ENCODE peak calls at places on chromosomes 2 and 18, in six cellular contexts. Q, L, Y, G, J and V are unnamed samples. For H4K20me1, the result is how much of the 10 kb centered on the place peaks cover.

GRCh38 chr2:219689676-219690628 is 62.5 kb downstream of the SLC4A3 start:
- DNase-seq in Q (peak), L (peak), Y (peak), G (peak), J (no peak), V (no peak)

GRCh38 chr2:53103661-53104060 is 663.9 kb upstream of the CHAC2 start:
- DNase-seq in Q (peak), L (no peak), Y (no peak), G (no peak), J (no peak), V (no peak)

GRCh38 chr2:109209412-109209811 is 80.4 kb downstream of the SH3RF3 start:
- DNase-seq in Q (peak), L (no peak), Y (no peak), G (peak), J (no peak), V (no peak)

GRCh38 chr2:58479557-58480120 is 238.5 kb upstream of the FANCL start:
- DNase-seq in Q (no peak), L (no peak), Y (no peak), G (no peak), J (no peak), V (no peak)

GRCh38 chr2:185608799-185609198 is 129.8 kb upstream of the FSIP2 start:
- DNase-seq in Q (peak), L (peak), Y (peak), G (no peak), J (peak), V (no peak)

GRCh38 chr2:208183526-208183925 is 6.3 kb downstream of the C2orf80 start:
- DNase-seq in Q (no peak), L (no peak), Y (no peak), G (no peak), J (no peak), V (no peak)

GRCh38 chr18:46460754-46461153 is 196.3 kb downstream of the LOXHD1 start:
- DNase-seq in Q (no peak), L (no peak), Y (no peak), G (no peak), J (no peak), V (no peak)

GRCh38 chr18:56019908-56020307 is 431.9 kb upstream of the TCF4 start:
- DNase-seq in Q (no peak), L (no peak), Y (no peak), G (no peak), J (no peak), V (no peak)

GRCh38 chr2:238776003-238776640 is 71.8 kb upstream of the TWIST2 start:
- DNase-seq in Q (no peak), L (no peak), Y (no peak), G (no peak), J (no peak), V (no peak)

GRCh38 chr2:51624995-51625394 is 593.1 kb upstream of the NRXN1 start:
- DNase-seq in Q (peak), L (no peak), Y (no peak), G (peak), J (no peak), V (no peak)

GRCh38 chr2:98866033-98866432 is 70.0 kb downstream of the CRACDL start:
- DNase-seq in Q (no peak), L (no peak), Y (no peak), G (no peak), J (no peak), V (no peak)

GRCh38 chr2:31411771-31412170 is 2.8 kb downstream of the XDH start:
- DNase-seq in Q (no peak), L (no peak), Y (no peak), G (no peak), J (no peak), V (no peak)

GRCh38 chr2:126855606-126856005 is 43.1 kb upstream of the TEX51 start:
- DNase-seq in Q (no peak), L (no peak), Y (no peak), G (no peak), J (no peak), V (no peak)

GRCh38 chr18:4789506-4789905 is 334.4 kb upstream of the DLGAP1 start:
- DNase-seq in Q (no peak), L (no peak), Y (peak), G (no peak), J (no peak), V (no peak)

GRCh38 chr18:25351773-25352628 is at the start of gene ZNF521:
- DNase-seq in Q (peak), L (peak), Y (peak), G (peak), J (peak), V (no peak)

GRCh38 chr2:186540971-186541370 is 48.9 kb upstream of the ITGAV start:
- DNase-seq in Q (peak), L (no peak), Y (no peak), G (peak), J (no peak), V (no peak)

GRCh38 chr2:239819974-239820555 is 205.1 kb downstream of the NDUFA10 start:
- DNase-seq in Q (peak), L (peak), Y (no peak), G (no peak), J (no peak), V (no peak)

GRCh38 chr2:73035899-73036778 is 35.4 kb downstream of the SFXN5 start:
- DNase-seq in Q (no peak), L (no peak), Y (peak), G (no peak), J (peak), V (no peak)

GRCh38 chr2:224449212-224450147 is 47.6 kb upstream of the FAM124B start:
- DNase-seq in Q (peak), L (peak), Y (peak), G (no peak), J (peak), V (no peak)

GRCh38 chr2:118442949-118443348 is 354.7 kb downstream of the INSIG2 start:
- DNase-seq in Q (no peak), L (no peak), Y (no peak), G (no peak), J (no peak), V (no peak)

GRCh38 chr2:70671059-70671685 is 96.8 kb downstream of the ADD2 start:
- DNase-seq in Q (peak), L (no peak), Y (no peak), G (no peak), J (no peak), V (no peak)

GRCh38 chr18:56148373-56148772 is 490.0 kb downstream of the TXNL1 start:
- DNase-seq in Q (peak), L (no peak), Y (no peak), G (peak), J (no peak), V (peak)

GRCh38 chr2:62473428-62473827 is 32.6 kb downstream of the TMEM17 start:
- DNase-seq in Q (no peak), L (no peak), Y (no peak), G (no peak), J (no peak), V (no peak)

GRCh38 chr2:220736778-220737177 is 835.3 kb downstream of the EPHA4 start:
- DNase-seq in Q (no peak), L (no peak), Y (peak), G (peak), J (peak), V (no peak)

GRCh38 chr2:12547771-12548170 is 169.0 kb upstream of the TRIB2 start:
- DNase-seq in Q (no peak), L (no peak), Y (no peak), G (no peak), J (no peak), V (no peak)

GRCh38 chr2:122206101-122206500 is 450.6 kb downstream of the TSN start:
- DNase-seq in Q (peak), L (no peak), Y (no peak), G (no peak), J (no peak), V (no peak)

GRCh38 chr2:10935953-10936942 is 24.5 kb downstream of the KCNF1 start:
- DNase-seq in Q (peak), L (no peak), Y (no peak), G (peak), J (peak), V (no peak)

GRCh38 chr2:102736174-102736606 is 25.6 kb upstream of the TMEM182 start:
- DNase-seq in Q (no peak), L (peak), Y (peak), G (peak), J (no peak), V (no peak)

GRCh38 chr2:186949716-186950256 is 100.8 kb upstream of the ZSWIM2 start:
- DNase-seq in Q (no peak), L (no peak), Y (no peak), G (no peak), J (no peak), V (no peak)

GRCh38 chr2:66874411-66874810 is 439.5 kb downstream of the MEIS1 start:
- DNase-seq in Q (peak), L (no peak), Y (no peak), G (peak), J (no peak), V (no peak)

GRCh38 chr2:127646487-127647241 is 711 bp downstream of the GPR17 start:
- DNase-seq in Q (no peak), L (no peak), Y (no peak), G (no peak), J (no peak), V (no peak)

GRCh38 chr2:120770641-120771040 is 35.0 kb downstream of the GLI2 start:
- DNase-seq in Q (no peak), L (no peak), Y (no peak), G (no peak), J (no peak), V (no peak)
- H4K20me1 ChIP-seq in Q (under half), L (under half), Y (under half), G (half or more), J (under half), V (under half)

DNA sequence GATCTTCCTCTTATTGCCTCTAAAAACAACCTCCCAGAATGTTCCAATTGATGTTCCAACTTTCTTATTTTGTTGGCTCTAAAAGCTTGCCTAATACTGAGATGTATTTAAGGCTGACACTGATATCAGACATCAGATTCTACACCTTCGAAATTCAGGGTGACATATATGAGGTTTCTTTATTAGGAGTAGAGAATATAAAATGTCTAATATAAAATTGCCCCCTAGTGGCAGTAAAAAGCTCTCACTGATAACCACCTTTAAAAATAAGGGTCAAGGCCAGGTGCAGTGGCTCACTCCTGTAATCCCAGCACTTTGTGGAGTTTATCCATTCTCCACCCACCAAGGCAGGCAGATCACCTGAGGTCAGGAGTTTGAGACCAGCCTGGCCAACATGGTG is 789.7 kb upstream of the SLC39A10 start:
- DNase-seq in Q (no peak), L (peak), Y (peak), G (no peak), J (no peak), V (no peak)
- TF ChIP-seq CTCF in Q (peak), L (peak), Y (peak), G (peak), J (peak), V (peak)

GRCh38 chr2:9736008-9736407 is 105.2 kb upstream of the YWHAQ start:
- DNase-seq in Q (no peak), L (no peak), Y (no peak), G (no peak), J (no peak), V (no peak)

GRCh38 chr2:9735335-9735734 is 104.5 kb upstream of the YWHAQ start:
- DNase-seq in Q (peak), L (no peak), Y (no peak), G (no peak), J (no peak), V (no peak)

GRCh38 chr2:9738062-9738717 is 105.1 kb upstream of the TAF1B start:
- DNase-seq in Q (no peak), L (no peak), Y (no peak), G (no peak), J (no peak), V (no peak)

GRCh38 chr2:9738718-9739496 is 104.4 kb upstream of the TAF1B start:
- DNase-seq in Q (no peak), L (no peak), Y (no peak), G (no peak), J (no peak), V (no peak)

GRCh38 chr2:9737053-9737875 is 106.0 kb upstream of the TAF1B start:
- DNase-seq in Q (no peak), L (peak), Y (peak), G (peak), J (no peak), V (no peak)
- H2AFZ ChIP-seq in Q (no peak), L (no peak), Y (no peak), G (peak), J (no peak), V (no peak)

DNA sequence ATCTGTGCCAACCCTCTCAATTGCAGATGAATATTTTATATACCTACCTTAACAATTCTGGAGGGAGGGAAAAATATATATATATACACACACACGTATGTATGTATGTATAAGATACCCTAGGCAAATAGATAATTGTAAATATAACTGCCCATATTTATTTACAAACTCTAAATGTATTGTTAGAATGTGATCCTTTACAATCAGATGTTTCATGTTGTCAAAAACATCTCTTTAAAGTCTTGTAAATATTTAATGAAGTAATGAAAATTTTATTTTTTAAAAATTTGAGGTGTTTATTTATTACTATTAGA is 11.6 kb downstream of the ANKRD12 start:
- DNase-seq in Q (no peak), L (no peak), Y (no peak), G (no peak), J (no peak), V (no peak)
- H4K20me1 ChIP-seq in Q (under half), L (half or more), Y (under half), G (half or more), J (under half), V (under half)

GRCh38 chr2:37389984-37390765 is 45.7 kb downstream of the QPCT start:
- DNase-seq in Q (peak), L (no peak), Y (peak), G (peak), J (peak), V (no peak)
- TF ChIP-seq CTCF in Q (no peak), L (no peak), Y (no peak), G (no peak), J (no peak), V (no peak)

DNA sequence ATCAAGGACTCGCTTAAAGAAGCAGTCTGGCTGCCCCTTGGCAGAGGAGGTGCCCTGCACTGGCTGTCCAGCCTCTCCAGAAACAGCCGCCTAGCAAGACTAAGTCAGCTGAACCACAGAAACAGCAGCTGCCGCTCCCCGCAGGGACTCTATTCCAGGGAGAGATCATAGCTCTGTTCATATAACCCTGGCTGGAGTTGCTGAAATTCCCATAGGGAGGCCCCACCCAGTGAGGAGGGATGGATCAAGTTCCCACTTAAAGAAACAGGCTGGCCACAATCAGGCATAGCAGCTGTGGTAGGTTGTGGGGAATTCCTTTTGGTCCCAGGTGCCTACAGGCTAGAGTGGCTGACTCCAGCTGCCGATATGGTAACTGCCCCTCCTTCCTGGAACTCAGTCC is 74.2 kb upstream of the MC4R start:
- DNase-seq in Q (peak), L (no peak), Y (no peak), G (no peak), J (no peak), V (no peak)
- H2AFZ ChIP-seq in Q (no peak), L (no peak), Y (no peak), G (no peak), J (no peak), V (no peak)

GRCh38 chr2:237384672-237385020 is 29.3 kb downstream of the COL6A3 start:
- DNase-seq in Q (no peak), L (no peak), Y (no peak), G (no peak), J (no peak), V (no peak)

GRCh38 chr2:237390235-237390634 is 23.7 kb downstream of the COL6A3 start:
- DNase-seq in Q (no peak), L (peak), Y (no peak), G (no peak), J (no peak), V (no peak)

GRCh38 chr2:237391140-237391539 is 22.8 kb downstream of the COL6A3 start:
- DNase-seq in Q (no peak), L (peak), Y (no peak), G (no peak), J (no peak), V (no peak)

GRCh38 chr2:237389831-237390230 is 24.1 kb downstream of the COL6A3 start:
- DNase-seq in Q (no peak), L (no peak), Y (no peak), G (no peak), J (no peak), V (no peak)

GRCh38 chr2:237388036-237388435 is 25.9 kb downstream of the COL6A3 start:
- DNase-seq in Q (peak), L (no peak), Y (no peak), G (no peak), J (no peak), V (no peak)
- H4K20me1 ChIP-seq in Q (under half), L (under half), Y (under half), G (half or more), J (under half), V (under half)

GRCh38 chr18:35141567-35142269 is 99.1 kb upstream of the ZNF397 start:
- DNase-seq in Q (no peak), L (no peak), Y (peak), G (no peak), J (no peak), V (no peak)
- TF ChIP-seq CTCF in Q (no peak), L (no peak), Y (no peak), G (no peak), J (no peak), V (no peak)